ENCODE peak calls at places on chromosome 14, in five cellular contexts. One of them, this sample, is unnamed.

GRCh38 chr14:89067293-89067972 is 243.0 kb downstream of the TTC8 start:
- DNase-seq in CD8-positive, alpha-beta T cell: no peak
- DNase-seq in activated T-helper 9 cell treated with anti-CD3 and anti-CD28 coated beads, Interleukin-2, amount 50 U/mL, for 16 hours: no peak
- DNase-seq in fibroblast of the conjunctiva: no peak
- DNase-seq in GM20000: no peak
- DNase-seq in this sample: no peak

GRCh38 chr14:32408018-32408417 is 78.9 kb downstream of the AKAP6 start:
- DNase-seq in CD8-positive, alpha-beta T cell: no peak
- DNase-seq in activated T-helper 9 cell treated with anti-CD3 and anti-CD28 coated beads, Interleukin-2, amount 50 U/mL, for 16 hours: no peak
- DNase-seq in fibroblast of the conjunctiva: no peak
- DNase-seq in GM20000: no peak
- DNase-seq in this sample: no peak

GRCh38 chr14:76467843-76468242 is 91.9 kb downstream of the ESRRB start:
- DNase-seq in CD8-positive, alpha-beta T cell: no peak
- DNase-seq in activated T-helper 9 cell treated with anti-CD3 and anti-CD28 coated beads, Interleukin-2, amount 50 U/mL, for 16 hours: no peak
- DNase-seq in fibroblast of the conjunctiva: no peak
- DNase-seq in GM20000: no peak
- DNase-seq in this sample: no peak

GRCh38 chr14:94998702-94999101 is 158.6 kb downstream of the DICER1 start:
- DNase-seq in CD8-positive, alpha-beta T cell: no peak
- DNase-seq in activated T-helper 9 cell treated with anti-CD3 and anti-CD28 coated beads, Interleukin-2, amount 50 U/mL, for 16 hours: no peak
- DNase-seq in fibroblast of the conjunctiva: no peak
- DNase-seq in GM20000: no peak
- DNase-seq in this sample: no peak

GRCh38 chr14:55752580-55753365 is 172.8 kb downstream of the KTN1 start:
- DNase-seq in CD8-positive, alpha-beta T cell: no peak
- DNase-seq in activated T-helper 9 cell treated with anti-CD3 and anti-CD28 coated beads, Interleukin-2, amount 50 U/mL, for 16 hours: no peak
- DNase-seq in fibroblast of the conjunctiva: peak; percentile 57
- DNase-seq in GM20000: no peak
- DNase-seq in this sample: peak; percentile 64

GRCh38 chr14:102899516-102899900 is 23.0 kb upstream of the AMN start:
- DNase-seq in CD8-positive, alpha-beta T cell: no peak
- DNase-seq in activated T-helper 9 cell treated with anti-CD3 and anti-CD28 coated beads, Interleukin-2, amount 50 U/mL, for 16 hours: no peak
- DNase-seq in fibroblast of the conjunctiva: no peak
- DNase-seq in GM20000: no peak
- DNase-seq in this sample: no peak

GRCh38 chr14:52802597-52802996 is 11.2 kb upstream of the GNPNAT1 start:
- DNase-seq in CD8-positive, alpha-beta T cell: no peak
- DNase-seq in activated T-helper 9 cell treated with anti-CD3 and anti-CD28 coated beads, Interleukin-2, amount 50 U/mL, for 16 hours: no peak
- DNase-seq in fibroblast of the conjunctiva: peak; percentile 44
- DNase-seq in GM20000: no peak
- DNase-seq in this sample: no peak

GRCh38 chr14:61453103-61453767 is 131.9 kb downstream of the PRKCH start:
- DNase-seq in CD8-positive, alpha-beta T cell: no peak
- DNase-seq in activated T-helper 9 cell treated with anti-CD3 and anti-CD28 coated beads, Interleukin-2, amount 50 U/mL, for 16 hours: no peak
- DNase-seq in fibroblast of the conjunctiva: no peak
- DNase-seq in GM20000: no peak
- DNase-seq in this sample: no peak

GRCh38 chr14:105116451-105117256 is 51.4 kb upstream of the GPR132 start:
- DNase-seq in CD8-positive, alpha-beta T cell: no peak
- DNase-seq in activated T-helper 9 cell treated with anti-CD3 and anti-CD28 coated beads, Interleukin-2, amount 50 U/mL, for 16 hours: no peak
- DNase-seq in fibroblast of the conjunctiva: no peak
- DNase-seq in GM20000: no peak
- DNase-seq in this sample: no peak

GRCh38 chr14:72478397-72479025 is 415.4 kb downstream of the DPF3 start:
- DNase-seq in CD8-positive, alpha-beta T cell: no peak
- DNase-seq in activated T-helper 9 cell treated with anti-CD3 and anti-CD28 coated beads, Interleukin-2, amount 50 U/mL, for 16 hours: no peak
- DNase-seq in fibroblast of the conjunctiva: no peak
- DNase-seq in GM20000: no peak
- DNase-seq in this sample: no peak

GRCh38 chr14:23285530-23286019 is 357 bp downstream of the HOMEZ start:
- DNase-seq in CD8-positive, alpha-beta T cell: no peak
- DNase-seq in activated T-helper 9 cell treated with anti-CD3 and anti-CD28 coated beads, Interleukin-2, amount 50 U/mL, for 16 hours: no peak
- DNase-seq in fibroblast of the conjunctiva: no peak
- DNase-seq in GM20000: no peak
- DNase-seq in this sample: no peak

GRCh38 chr14:80621701-80622100 is 319.8 kb downstream of the CEP128 start:
- DNase-seq in CD8-positive, alpha-beta T cell: no peak
- DNase-seq in activated T-helper 9 cell treated with anti-CD3 and anti-CD28 coated beads, Interleukin-2, amount 50 U/mL, for 16 hours: no peak
- DNase-seq in fibroblast of the conjunctiva: peak; percentile 56
- DNase-seq in GM20000: peak; percentile 4
- DNase-seq in this sample: no peak

GRCh38 chr14:20278414-20278813 is 27.3 kb downstream of the TTC5 start:
- DNase-seq in CD8-positive, alpha-beta T cell: no peak
- DNase-seq in activated T-helper 9 cell treated with anti-CD3 and anti-CD28 coated beads, Interleukin-2, amount 50 U/mL, for 16 hours: no peak
- DNase-seq in fibroblast of the conjunctiva: no peak
- DNase-seq in GM20000: no peak
- DNase-seq in this sample: no peak

GRCh38 chr14:51182166-51182565 is 57.9 kb upstream of the TMX1 start:
- DNase-seq in CD8-positive, alpha-beta T cell: no peak
- DNase-seq in activated T-helper 9 cell treated with anti-CD3 and anti-CD28 coated beads, Interleukin-2, amount 50 U/mL, for 16 hours: no peak
- DNase-seq in fibroblast of the conjunctiva: no peak
- DNase-seq in GM20000: no peak
- DNase-seq in this sample: peak; percentile 73

GRCh38 chr14:81565441-81566290 is 32.0 kb upstream of the SEL1L start:
- DNase-seq in CD8-positive, alpha-beta T cell: no peak
- DNase-seq in activated T-helper 9 cell treated with anti-CD3 and anti-CD28 coated beads, Interleukin-2, amount 50 U/mL, for 16 hours: no peak
- DNase-seq in fibroblast of the conjunctiva: no peak
- DNase-seq in GM20000: peak; percentile 29
- DNase-seq in this sample: no peak

GRCh38 chr14:22251090-22251489 is 337.9 kb downstream of the DAD1 start:
- DNase-seq in CD8-positive, alpha-beta T cell: no peak
- DNase-seq in activated T-helper 9 cell treated with anti-CD3 and anti-CD28 coated beads, Interleukin-2, amount 50 U/mL, for 16 hours: no peak
- DNase-seq in fibroblast of the conjunctiva: no peak
- DNase-seq in GM20000: no peak
- DNase-seq in this sample: no peak

GRCh38 chr14:29489911-29490310 is 437.7 kb downstream of the PRKD1 start:
- DNase-seq in CD8-positive, alpha-beta T cell: no peak
- DNase-seq in activated T-helper 9 cell treated with anti-CD3 and anti-CD28 coated beads, Interleukin-2, amount 50 U/mL, for 16 hours: no peak
- DNase-seq in fibroblast of the conjunctiva: no peak
- DNase-seq in GM20000: no peak
- DNase-seq in this sample: no peak

GRCh38 chr14:99055816-99056215 is 216.2 kb downstream of the BCL11B start:
- DNase-seq in CD8-positive, alpha-beta T cell: peak; percentile 53
- DNase-seq in activated T-helper 9 cell treated with anti-CD3 and anti-CD28 coated beads, Interleukin-2, amount 50 U/mL, for 16 hours: peak; percentile 11
- DNase-seq in fibroblast of the conjunctiva: no peak
- DNase-seq in GM20000: no peak
- DNase-seq in this sample: no peak

GRCh38 chr14:95319312-95320075 is at the start of gene CLMN:
- DNase-seq in CD8-positive, alpha-beta T cell: peak; percentile 29
- DNase-seq in activated T-helper 9 cell treated with anti-CD3 and anti-CD28 coated beads, Interleukin-2, amount 50 U/mL, for 16 hours: no peak
- DNase-seq in fibroblast of the conjunctiva: no peak
- DNase-seq in GM20000: peak; percentile 90
- DNase-seq in this sample: no peak

GRCh38 chr14:86935241-86935640 is 1057.7 kb downstream of the GALC start:
- DNase-seq in CD8-positive, alpha-beta T cell: no peak
- DNase-seq in activated T-helper 9 cell treated with anti-CD3 and anti-CD28 coated beads, Interleukin-2, amount 50 U/mL, for 16 hours: no peak
- DNase-seq in fibroblast of the conjunctiva: no peak
- DNase-seq in GM20000: no peak
- DNase-seq in this sample: peak; percentile 15

GRCh38 chr14:20667957-20668356 is 16.4 kb upstream of the RNASE4 start:
- DNase-seq in CD8-positive, alpha-beta T cell: no peak
- DNase-seq in activated T-helper 9 cell treated with anti-CD3 and anti-CD28 coated beads, Interleukin-2, amount 50 U/mL, for 16 hours: no peak
- DNase-seq in fibroblast of the conjunctiva: no peak
- DNase-seq in GM20000: peak; percentile 66
- DNase-seq in this sample: no peak

GRCh38 chr14:23125006-23125405 is 6.0 kb upstream of the CEBPE start:
- DNase-seq in CD8-positive, alpha-beta T cell: no peak
- DNase-seq in activated T-helper 9 cell treated with anti-CD3 and anti-CD28 coated beads, Interleukin-2, amount 50 U/mL, for 16 hours: no peak
- DNase-seq in fibroblast of the conjunctiva: no peak
- DNase-seq in GM20000: no peak
- DNase-seq in this sample: no peak

GRCh38 chr14:70011708-70012107 is 132.5 kb downstream of the SMOC1 start:
- DNase-seq in CD8-positive, alpha-beta T cell: no peak
- DNase-seq in activated T-helper 9 cell treated with anti-CD3 and anti-CD28 coated beads, Interleukin-2, amount 50 U/mL, for 16 hours: no peak
- DNase-seq in fibroblast of the conjunctiva: no peak
- DNase-seq in GM20000: no peak
- DNase-seq in this sample: no peak

GRCh38 chr14:21063479-21063878 is 5.9 kb downstream of the RNASE8 start:
- DNase-seq in CD8-positive, alpha-beta T cell: no peak
- DNase-seq in activated T-helper 9 cell treated with anti-CD3 and anti-CD28 coated beads, Interleukin-2, amount 50 U/mL, for 16 hours: no peak
- DNase-seq in fibroblast of the conjunctiva: no peak
- DNase-seq in GM20000: no peak
- DNase-seq in this sample: no peak

GRCh38 chr14:90760591-90761316 is 55.5 kb downstream of the TTC7B start:
- DNase-seq in CD8-positive, alpha-beta T cell: no peak
- DNase-seq in activated T-helper 9 cell treated with anti-CD3 and anti-CD28 coated beads, Interleukin-2, amount 50 U/mL, for 16 hours: no peak
- DNase-seq in fibroblast of the conjunctiva: peak; percentile 14
- DNase-seq in GM20000: peak; percentile 16
- DNase-seq in this sample: no peak

GRCh38 chr14:55847766-55848165 is 267.8 kb downstream of the KTN1 start:
- DNase-seq in CD8-positive, alpha-beta T cell: no peak
- DNase-seq in activated T-helper 9 cell treated with anti-CD3 and anti-CD28 coated beads, Interleukin-2, amount 50 U/mL, for 16 hours: no peak
- DNase-seq in fibroblast of the conjunctiva: no peak
- DNase-seq in GM20000: no peak
- DNase-seq in this sample: peak; percentile 28

GRCh38 chr14:61585598-61586538 is 109.4 kb upstream of the HIF1A start:
- DNase-seq in CD8-positive, alpha-beta T cell: no peak
- DNase-seq in activated T-helper 9 cell treated with anti-CD3 and anti-CD28 coated beads, Interleukin-2, amount 50 U/mL, for 16 hours: no peak
- DNase-seq in fibroblast of the conjunctiva: no peak
- DNase-seq in GM20000: no peak
- DNase-seq in this sample: no peak

GRCh38 chr14:93137864-93138263 is 22.1 kb upstream of the ITPK1 start:
- DNase-seq in CD8-positive, alpha-beta T cell: no peak
- DNase-seq in activated T-helper 9 cell treated with anti-CD3 and anti-CD28 coated beads, Interleukin-2, amount 50 U/mL, for 16 hours: no peak
- DNase-seq in fibroblast of the conjunctiva: no peak
- DNase-seq in GM20000: no peak
- DNase-seq in this sample: no peak

GRCh38 chr14:105448706-105449111 is 25.9 kb upstream of the CRIP2 start:
- DNase-seq in CD8-positive, alpha-beta T cell: peak; percentile 74
- DNase-seq in activated T-helper 9 cell treated with anti-CD3 and anti-CD28 coated beads, Interleukin-2, amount 50 U/mL, for 16 hours: peak; percentile 43
- DNase-seq in fibroblast of the conjunctiva: peak; percentile 8
- DNase-seq in GM20000: peak; percentile 89
- DNase-seq in this sample: no peak

GRCh38 chr14:56065621-56066295 is 52.5 kb upstream of the PELI2 start:
- DNase-seq in CD8-positive, alpha-beta T cell: no peak
- DNase-seq in activated T-helper 9 cell treated with anti-CD3 and anti-CD28 coated beads, Interleukin-2, amount 50 U/mL, for 16 hours: no peak
- DNase-seq in fibroblast of the conjunctiva: no peak
- DNase-seq in GM20000: no peak
- DNase-seq in this sample: no peak

GRCh38 chr14:104390941-104391901 is 188.3 kb upstream of the C14orf180 start:
- DNase-seq in CD8-positive, alpha-beta T cell: no peak
- DNase-seq in activated T-helper 9 cell treated with anti-CD3 and anti-CD28 coated beads, Interleukin-2, amount 50 U/mL, for 16 hours: no peak
- DNase-seq in fibroblast of the conjunctiva: no peak
- DNase-seq in GM20000: no peak
- DNase-seq in this sample: no peak

GRCh38 chr14:80055912-80056801 is 155.1 kb downstream of the DIO2 start:
- DNase-seq in CD8-positive, alpha-beta T cell: no peak
- DNase-seq in activated T-helper 9 cell treated with anti-CD3 and anti-CD28 coated beads, Interleukin-2, amount 50 U/mL, for 16 hours: no peak
- DNase-seq in fibroblast of the conjunctiva: peak; percentile 39
- DNase-seq in GM20000: peak; percentile 9
- DNase-seq in this sample: peak; percentile 24